ENCODE peak calls at places on chromosomes 4 and X, in five cellular contexts. E is K562, R is GM12878, D is HepG2, S is H1. K is an unnamed sample.

GRCh38 chr4:75345436-75345835 is 168.8 kb downstream of the RCHY1 start:
- DNase-seq in D (no peak), E (no peak), R (no peak), S (no peak), K (no peak)

GRCh38 chr4:35025152-35025834 is 1219.0 kb downstream of the ARAP2 start:
- DNase-seq in D (no peak), S (no peak), R (no peak), E (no peak), K (no peak)

GRCh38 chrX:109533631-109534030 is 3.0 kb upstream of the NXT2 start:
- DNase-seq in D (no peak), R (no peak), E (no peak), S (no peak), K (no peak)

GRCh38 chr4:53537606-53538005 is 53.7 kb downstream of the LNX1 start:
- DNase-seq in R (no peak), D (no peak), S (no peak), E (no peak), K (peak; percentile 56)

GRCh38 chr4:137474711-137475301 is 57.5 kb downstream of the PCDH18 start:
- DNase-seq in R (no peak), D (no peak), S (no peak), E (no peak), K (peak; percentile 19)

GRCh38 chr4:44447563-44448504 is 775 bp downstream of the KCTD8 start:
- DNase-seq in E (no peak), D (no peak), S (no peak), R (no peak), K (no peak)

GRCh38 chr4:109207060-109207459 is 95.4 kb downstream of the COL25A1 start:
- DNase-seq in R (no peak), S (no peak), E (no peak), D (no peak), K (no peak)

GRCh38 chr4:37835806-37836205 is 9.3 kb downstream of the PGM2 start:
- DNase-seq in D (no peak), R (no peak), E (no peak), S (no peak), K (no peak)

GRCh38 chrX:70755850-70756249 is 152.7 kb downstream of the TEX11 start:
- DNase-seq in D (no peak), S (peak; percentile 31), E (peak; percentile 27), R (no peak), K (no peak)

GRCh38 chr4:151669990-151670389 is 90.8 kb downstream of the GATB start:
- DNase-seq in R (no peak), D (no peak), S (no peak), E (no peak), K (no peak)

GRCh38 chrX:154138857-154139256 is 5.2 kb upstream of the OPN1LW start:
- DNase-seq in E (no peak), R (no peak), S (no peak), D (peak; percentile 3), K (no peak)

GRCh38 chr4:120685756-120686278 is 236.7 kb downstream of the PRDM5 start:
- DNase-seq in R (no peak), E (no peak), S (no peak), D (no peak), K (no peak)

GRCh38 chrX:117839544-117839943 is 277.1 kb downstream of the KLHL13 start:
- DNase-seq in R (no peak), E (peak; percentile 3), S (no peak), D (no peak), K (no peak)

GRCh38 chrX:109294097-109294815 is 187.6 kb downstream of the GUCY2F start:
- DNase-seq in D (no peak), S (no peak), R (no peak), E (no peak), K (no peak)

GRCh38 chr4:148834804-148835598 is 392.8 kb upstream of the NR3C2 start:
- DNase-seq in R (no peak), D (no peak), S (no peak), E (no peak), K (no peak)

GRCh38 chr4:18366136-18366535 is 344.6 kb upstream of the LCORL start:
- DNase-seq in D (no peak), S (no peak), E (no peak), R (no peak), K (no peak)

GRCh38 chrX:19760345-19760744 is 127.1 kb downstream of the SH3KBP1 start:
- DNase-seq in S (no peak), R (no peak), E (no peak), D (no peak), K (no peak)

GRCh38 chr4:141768954-141769353 is 132.6 kb downstream of the IL15 start:
- DNase-seq in R (no peak), S (no peak), D (no peak), E (no peak), K (no peak)

GRCh38 chr4:142614621-142615323 is 231.3 kb downstream of the INPP4B start:
- DNase-seq in R (no peak), S (no peak), D (no peak), E (no peak), K (no peak)

GRCh38 chr4:177391953-177392352 is 50.3 kb downstream of the AGA start:
- DNase-seq in S (no peak), D (peak; percentile 79), E (no peak), R (no peak), K (no peak)

GRCh38 chrX:65999029-65999562 is 40.8 kb downstream of the VSIG4 start:
- DNase-seq in S (no peak), R (no peak), D (no peak), E (peak; percentile 16), K (no peak)

GRCh38 chrX:41302293-41302868 is 31.6 kb upstream of the DDX3X start:
- DNase-seq in S (no peak), E (peak; percentile 20), D (no peak), R (no peak), K (peak; percentile 64)

GRCh38 chr4:167956676-167957075 is 135.7 kb upstream of the ANXA10 start:
- DNase-seq in R (no peak), E (no peak), S (no peak), D (no peak), K (no peak)

GRCh38 chrX:40244980-40245379 is 147.2 kb upstream of the BCOR start:
- DNase-seq in E (no peak), S (no peak), R (no peak), D (no peak), K (no peak)

GRCh38 chr4:162847945-162848549 is 318.6 kb downstream of the NAF1 start:
- DNase-seq in S (no peak), D (no peak), R (no peak), E (no peak), K (no peak)

GRCh38 chr4:149997881-149998421 is 80.3 kb upstream of the DCLK2 start:
- DNase-seq in D (peak; percentile 25), R (no peak), E (peak; percentile 13), S (no peak), K (peak; percentile 59)

GRCh38 chr4:57424231-57424897 is 314.2 kb upstream of the IGFBP7 start:
- DNase-seq in R (no peak), E (no peak), S (no peak), D (no peak), K (no peak)

GRCh38 chr4:22356996-22357596 is 158.8 kb downstream of the ADGRA3 start:
- DNase-seq in D (no peak), R (no peak), S (no peak), E (no peak), K (peak; percentile 15)

GRCh38 chrX:154396948-154397887 is 959 bp upstream of the RPL10 start:
- DNase-seq in S (no peak), D (peak; percentile 40), E (peak; percentile 81), R (no peak), K (peak; percentile 75)

GRCh38 chr4:103410401-103410800 is 212.3 kb upstream of the CENPE start:
- DNase-seq in S (no peak), E (no peak), D (no peak), R (no peak), K (no peak)

GRCh38 chrX:78746496-78746895 is 1.0 kb upstream of the LPAR4 start:
- DNase-seq in D (no peak), E (no peak), S (no peak), R (no peak), K (peak; percentile 7)

GRCh38 chrX:78747471-78747870 is at the start of gene LPAR4:
- DNase-seq in R (no peak), S (peak; percentile 36), E (no peak), D (no peak), K (no peak)
- TF ChIP-seq JUND in R (no peak), S (no peak), E (no peak), D (no peak), K (no peak)

GRCh38 chrX:140766024-140766611 is 56.6 kb downstream of the LINC00632 start:
- DNase-seq in S (no peak), E (peak; percentile 58), R (no peak), D (peak; percentile 27), K (peak; percentile 54)
- TF ChIP-seq JUND in S (no peak), E (no peak), R (no peak), D (no peak), K (no peak)

GRCh38 chr4:136314686-136315085 is 1217.6 kb downstream of the PCDH18 start:
- DNase-seq in D (no peak), E (no peak), R (no peak), S (no peak), K (no peak)

GRCh38 chr4:136316961-136317360 is 1215.3 kb downstream of the PCDH18 start:
- DNase-seq in E (no peak), S (no peak), D (no peak), R (no peak), K (no peak)

GRCh38 chr4:136320471-136320813 is 1211.9 kb downstream of the PCDH18 start:
- DNase-seq in S (no peak), E (no peak), R (no peak), D (no peak), K (no peak)

GRCh38 chr4:136319789-136320470 is 1212.4 kb downstream of the PCDH18 start:
- DNase-seq in S (no peak), R (no peak), E (no peak), D (peak; percentile 5), K (no peak)
- TF ChIP-seq JUND in S (no peak), R (no peak), E (no peak), D (no peak), K (no peak)

GRCh38 chr4:101210331-101210730 is 137.0 kb downstream of the PPP3CA start:
- DNase-seq in S (no peak), E (no peak), R (no peak), D (no peak), K (peak; percentile 50)

GRCh38 chr4:101208171-101208570 is 139.2 kb downstream of the PPP3CA start:
- DNase-seq in D (no peak), S (no peak), R (no peak), E (no peak), K (no peak)

GRCh38 chr4:101201421-101201820 is 145.9 kb downstream of the PPP3CA start:
- DNase-seq in S (no peak), R (no peak), E (no peak), D (no peak), K (no peak)

GRCh38 chr4:101211146-101211553 is 136.2 kb downstream of the PPP3CA start:
- DNase-seq in D (peak; percentile 55), S (no peak), R (no peak), E (no peak), K (peak; percentile 38)

DNA sequence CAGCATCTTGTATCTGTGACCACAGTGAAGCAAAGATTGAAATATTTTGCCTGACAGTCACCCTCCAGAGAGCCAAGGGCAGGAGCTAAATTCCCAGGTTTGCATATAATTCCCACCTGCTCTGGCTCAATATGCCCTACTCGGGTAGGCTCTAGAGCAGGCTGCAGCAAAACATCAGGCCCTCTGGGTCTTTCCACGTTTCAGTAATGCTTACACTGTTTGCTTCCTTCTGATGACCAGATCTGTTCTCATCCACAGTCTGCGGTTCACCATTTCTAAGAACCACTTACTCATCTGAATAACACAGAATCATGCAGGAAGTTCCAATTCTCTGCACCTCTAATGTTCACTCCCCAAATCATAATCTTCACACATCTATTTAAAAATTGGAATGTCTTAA is 141.4 kb downstream of the PPP3CA start:
- DNase-seq in D (no peak), R (peak; percentile 3), S (no peak), E (peak; percentile 11), K (no peak)
- TF ChIP-seq JUND in D (no peak), R (no peak), S (no peak), E (no peak), K (no peak)